ENCODE peak calls at places on chromosomes 11 and 22, in four cellular contexts. O is GM12878, C is HepG2, B is H1. P is an unnamed sample.
A peak's percentile ranks its signal among the peaks of the same experiment; 100 is the strongest.

GRCh38 chr11:119153049-119153818 is 4.4 kb downstream of the ABCG4 start:
- DNase-seq in O (no peak), B (no peak), C (no peak), P (no peak)

GRCh38 chr22:16955678-16956210 is 52.3 kb downstream of the GAB4 start:
- DNase-seq in B (peak; percentile 20), O (no peak), C (no peak), P (no peak)

GRCh38 chr11:2583605-2583958 is 116.2 kb downstream of the KCNQ1OT1 start:
- DNase-seq in C (no peak), B (no peak), O (no peak), P (no peak)

GRCh38 chr11:113637636-113638035 is 68.5 kb downstream of the TMPRSS5 start:
- DNase-seq in B (no peak), O (no peak), C (no peak), P (no peak)

GRCh38 chr11:27444801-27445215 is 27.8 kb downstream of the LGR4 start:
- DNase-seq in O (no peak), C (peak; percentile 28), B (no peak), P (peak; percentile 88)

GRCh38 chr11:64771861-64772260 is 6.5 kb downstream of the SF1 start:
- DNase-seq in B (no peak), O (no peak), C (no peak), P (no peak)

GRCh38 chr11:103944251-103944944 is 92.0 kb upstream of the DDI1 start:
- DNase-seq in O (no peak), C (no peak), B (no peak), P (no peak)

GRCh38 chr11:112401036-112401769 is 140.5 kb upstream of the PLET1 start:
- DNase-seq in C (no peak), B (no peak), O (no peak), P (no peak)

GRCh38 chr22:28441720-28442263 is 237.8 kb downstream of the TTC28 start:
- DNase-seq in B (no peak), C (peak; percentile 73), O (no peak), P (no peak)

GRCh38 chr11:7622731-7623130 is 50.6 kb downstream of the CYB5R2 start:
- DNase-seq in O (no peak), C (no peak), B (no peak), P (no peak)

GRCh38 chr11:22338465-22338810 is 257 bp downstream of the SLC17A6 start:
- DNase-seq in B (no peak), C (no peak), O (no peak), P (peak; percentile 13)

GRCh38 chr11:69180726-69181125 is 25.0 kb downstream of the SMIM38 start:
- DNase-seq in B (no peak), C (no peak), O (no peak), P (no peak)

GRCh38 chr22:25362215-25362882 is 142.9 kb downstream of the CRYBB2 start:
- DNase-seq in B (peak; percentile 98), O (no peak), C (peak; percentile 35), P (peak; percentile 39)

GRCh38 chr11:86969258-86969657 is 14.1 kb upstream of the FZD4 start:
- DNase-seq in O (no peak), C (peak; percentile 21), B (no peak), P (no peak)

GRCh38 chr11:75946531-75947530 is 131.8 kb downstream of the UVRAG start:
- DNase-seq in C (no peak), O (no peak), B (no peak), P (no peak)

GRCh38 chr11:86265194-86265593 is 20.6 kb downstream of the EED start:
- DNase-seq in O (no peak), C (no peak), B (no peak), P (no peak)

GRCh38 chr11:124754710-124755109 is 2.7 kb upstream of the VSIG2 start:
- DNase-seq in C (no peak), O (no peak), B (no peak), P (no peak)

GRCh38 chr11:90197377-90197776 is 25.5 kb downstream of the CHORDC1 start:
- DNase-seq in O (no peak), C (no peak), B (no peak), P (no peak)

GRCh38 chr11:128783513-128783912 is 83.6 kb downstream of the KCNJ1 start:
- DNase-seq in O (no peak), C (no peak), B (no peak), P (no peak)

GRCh38 chr11:11966826-11967668 is 41.4 kb downstream of the DKK3 start:
- DNase-seq in O (no peak), B (peak; percentile 89), C (peak; percentile 54), P (peak; percentile 51)

GRCh38 chr22:36110306-36110791 is 50.2 kb downstream of the APOL3 start:
- DNase-seq in O (no peak), C (no peak), B (no peak), P (no peak)

GRCh38 chr11:81989093-81989492 is 744.6 kb downstream of the FAM181B start:
- DNase-seq in B (no peak), O (no peak), C (no peak), P (no peak)

GRCh38 chr22:19995611-19996339 is 20.8 kb downstream of the ARVCF start:
- DNase-seq in O (no peak), C (no peak), B (no peak), P (no peak)

GRCh38 chr22:20857838-20858614 is 585 bp downstream of the PI4KA start:
- DNase-seq in O (peak; percentile 27), B (peak; percentile 91), C (peak; percentile 78), P (peak; percentile 70)

GRCh38 chr11:28922351-28922981 is 814.3 kb downstream of the METTL15 start:
- DNase-seq in C (no peak), O (no peak), B (no peak), P (no peak)

GRCh38 chr11:13152264-13152663 is 125.3 kb upstream of the BMAL1 start:
- DNase-seq in O (no peak), B (no peak), C (no peak), P (no peak)

GRCh38 chr11:69666752-69667536 is 8.2 kb downstream of the LTO1 start:
- DNase-seq in B (no peak), C (no peak), O (no peak), P (no peak)

GRCh38 chr22:46111645-46112306 is 38.5 kb upstream of the PPARA start:
- DNase-seq in B (no peak), C (no peak), O (no peak), P (no peak)
- TF ChIP-seq SUZ12 in B (no peak), C (no peak), O (no peak), P (no peak)

DNA sequence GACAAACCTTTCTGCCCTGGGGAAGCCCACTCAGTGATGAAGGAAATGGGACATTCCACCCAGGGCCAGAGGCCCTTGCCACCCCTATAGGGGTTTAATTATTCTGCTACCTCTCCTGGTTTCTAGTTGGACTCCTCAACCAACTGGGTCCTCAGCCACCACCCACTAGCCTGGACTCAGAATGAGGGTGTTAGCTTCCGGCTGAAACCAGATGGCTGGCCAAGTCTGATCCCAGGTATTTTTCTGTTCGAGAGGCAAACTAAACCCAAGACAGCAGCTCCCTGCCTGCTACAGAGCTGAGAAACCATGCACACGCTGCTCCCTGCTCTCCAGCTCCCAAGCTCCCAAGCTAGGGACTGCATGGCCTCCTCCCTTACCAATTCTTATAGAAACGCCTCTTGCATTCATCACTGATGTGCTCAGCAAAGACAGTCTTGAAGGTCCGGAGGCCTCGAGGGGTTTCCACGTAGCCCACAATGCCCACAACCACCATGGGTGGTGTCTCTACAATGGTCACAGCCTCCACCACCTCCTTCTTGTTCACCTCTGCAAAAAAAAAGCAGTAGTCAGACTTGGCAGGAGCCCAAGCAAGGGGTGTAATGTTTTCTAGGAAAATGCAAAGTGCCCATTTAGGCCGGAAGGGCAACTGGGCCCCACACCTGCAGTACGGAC is 2.2 kb downstream of the RPL3 start:
- DNase-seq in B (no peak), O (no peak), C (no peak), P (no peak)
- H3K4me3 ChIP-seq in B (peak overlapping the region; percentile 99), O (peak overlapping the region; percentile 85), C (peak overlapping the region; percentile 76), P (peak overlapping the region; percentile 92)

DNA sequence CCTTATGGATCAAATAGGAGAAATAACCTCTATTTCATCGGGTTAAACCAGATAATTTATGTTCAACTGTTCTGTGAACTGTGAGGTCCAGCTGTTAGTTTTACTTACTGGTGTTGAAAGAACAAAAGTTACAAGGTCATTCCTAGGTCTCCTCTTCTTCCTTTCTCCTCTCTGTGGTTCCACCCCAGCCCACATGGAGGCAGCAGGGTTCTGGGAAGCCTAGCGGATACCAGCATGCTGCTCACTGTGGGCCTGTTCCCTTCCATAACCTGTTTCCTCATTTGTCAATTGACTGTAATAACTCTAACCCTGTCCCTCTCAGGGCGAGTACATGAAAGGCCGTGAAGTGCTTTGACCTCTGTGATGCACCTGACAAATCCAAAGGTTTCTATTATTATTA is 27.8 kb downstream of the RELT start:
- DNase-seq in B (peak; percentile 68), O (no peak), C (peak; percentile 74), P (peak; percentile 33)
- H3K9ac ChIP-seq in B (no peak overlapping the region), O (no peak overlapping the region), C (no peak overlapping the region), P (no peak overlapping the region)

GRCh38 chr22:45166935-45167334 is 3.2 kb downstream of the NUP50 start:
- DNase-seq in O (no peak), C (no peak), B (no peak), P (no peak)
- TF ChIP-seq SUZ12 in O (no peak), C (no peak), B (no peak), P (no peak)

GRCh38 chr11:88357323-88358039 is 19.9 kb upstream of the CTSC start:
- DNase-seq in C (no peak), B (no peak), O (peak; percentile 79), P (no peak)

GRCh38 chr11:88353835-88354496 is 16.4 kb upstream of the CTSC start:
- DNase-seq in O (no peak), C (no peak), B (no peak), P (no peak)

GRCh38 chr11:88355887-88356286 is 18.4 kb upstream of the CTSC start:
- DNase-seq in O (no peak), B (no peak), C (no peak), P (no peak)

GRCh38 chr11:88353386-88353785 is 15.8 kb upstream of the CTSC start:
- DNase-seq in O (no peak), B (no peak), C (no peak), P (no peak)

GRCh38 chr11:88354909-88355308 is 17.4 kb upstream of the CTSC start:
- DNase-seq in C (no peak), O (peak; percentile 53), B (no peak), P (no peak)
- H3K4me3 ChIP-seq in C (no peak overlapping the region), O (peak overlapping the region; percentile 30), B (no peak overlapping the region), P (no peak overlapping the region)

DNA sequence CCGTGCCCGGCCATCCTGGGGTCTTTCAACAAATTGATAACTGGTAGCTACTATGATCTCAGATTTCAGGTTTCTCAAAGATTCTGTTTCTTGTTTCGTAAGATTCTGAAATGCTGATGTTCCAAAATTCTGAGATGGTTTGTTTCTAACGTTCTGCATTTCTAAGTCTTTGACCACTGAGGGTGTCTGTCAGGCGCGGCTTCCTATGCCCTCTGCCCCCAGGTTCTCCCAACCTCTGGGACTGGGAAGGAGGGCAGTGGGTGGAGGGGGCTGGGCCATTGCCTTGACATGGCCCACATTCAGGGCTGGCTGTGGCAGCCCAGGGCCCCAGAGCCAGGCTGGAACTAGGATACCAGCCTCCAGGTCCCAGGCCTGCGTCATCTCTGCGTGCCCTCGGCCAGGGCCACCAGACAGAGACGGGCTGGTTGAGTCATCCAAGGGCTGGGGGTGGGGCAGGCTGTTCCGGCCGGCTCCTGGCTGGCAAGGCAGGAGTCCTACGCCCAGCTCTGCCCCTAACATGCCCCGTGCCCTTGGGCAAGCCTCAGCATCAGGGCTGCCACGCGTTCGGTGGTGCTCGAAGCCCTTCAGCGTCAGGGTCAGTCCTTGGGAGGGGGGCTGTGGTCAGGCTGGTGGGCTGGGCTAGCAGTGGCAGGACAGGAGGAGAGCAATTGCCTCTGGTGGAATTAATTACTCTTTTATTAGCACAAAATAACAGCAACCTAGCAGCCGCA is 5.2 kb downstream of the TMEM134 start:
- DNase-seq in O (no peak), C (peak; percentile 52), B (no peak), P (no peak)
- H3K9ac ChIP-seq in O (peak overlapping the region; percentile 64), C (peak overlapping the region; percentile 73), B (no peak overlapping the region), P (peak overlapping the region; percentile 79)